ENCODE peak calls at places on chromosomes 2 and 18, in six cellular contexts. A is SHP77, J is erythroblast, Y is GM18507, C is hepatocyte, Q is GM03348. W is an unnamed sample.

GRCh38 chr2:176166260-176166659 is 9.2 kb downstream of the HOXD3 start:
- DNase-seq in A (no peak), J (no peak), Y (no peak), C (no peak), Q (no peak), W (no peak)

GRCh38 chr18:10437837-10438236 is 16.6 kb upstream of the APCDD1 start:
- DNase-seq in A (peak), J (no peak), Y (no peak), C (no peak), Q (no peak), W (no peak)

GRCh38 chr2:38109732-38110181 is 33.8 kb upstream of the CYP1B1 start:
- DNase-seq in A (no peak), J (no peak), Y (no peak), C (peak), Q (no peak), W (peak)

GRCh38 chr2:8626572-8626971 is 55.3 kb upstream of the ID2 start:
- DNase-seq in A (no peak), J (no peak), Y (no peak), C (no peak), Q (no peak), W (no peak)

GRCh38 chr2:147567131-147567530 is 277.7 kb upstream of the ACVR2A start:
- DNase-seq in A (no peak), J (no peak), Y (no peak), C (no peak), Q (no peak), W (no peak)

GRCh38 chr2:176534798-176535479 is 265.7 kb downstream of the MTX2 start:
- DNase-seq in A (no peak), J (no peak), Y (no peak), C (no peak), Q (peak), W (no peak)

GRCh38 chr2:189179607-189179979 is at the start of gene COL5A2:
- DNase-seq in A (no peak), J (no peak), Y (no peak), C (peak), Q (peak), W (no peak)

GRCh38 chr18:77207540-77207939 is 42.1 kb upstream of the GALR1 start:
- DNase-seq in A (peak), J (peak), Y (peak), C (peak), Q (peak), W (no peak)

GRCh38 chr2:174331731-174332606 is 2.8 kb upstream of the SP9 start:
- DNase-seq in A (no peak), J (no peak), Y (no peak), C (no peak), Q (peak), W (no peak)

GRCh38 chr18:46250084-46250811 is 146.1 kb downstream of the HAUS1 start:
- DNase-seq in A (no peak), J (peak), Y (peak), C (peak), Q (peak), W (peak)

GRCh38 chr2:134109246-134109645 is 144.6 kb upstream of the MGAT5 start:
- DNase-seq in A (no peak), J (no peak), Y (no peak), C (no peak), Q (no peak), W (no peak)

GRCh38 chr2:218859994-218860831 is 608 bp downstream of the WNT6 start:
- DNase-seq in A (no peak), J (no peak), Y (no peak), C (no peak), Q (no peak), W (no peak)

GRCh38 chr18:28158083-28158581 is 18.8 kb downstream of the CDH2 start:
- DNase-seq in A (no peak), J (no peak), Y (no peak), C (no peak), Q (peak), W (no peak)

W was measured in PC-9.